ENCODE peak calls at places on chromosomes 2 and 18, in ten cellular contexts. D is psoas muscle; P is CD8-positive, alpha-beta T cell; A is pancreas; S is lung; V is MCF 10A; M is endothelial cell; Z is epithelial cell of esophagus; E is GM10248; L is WTC11. O is an unnamed sample.

GRCh38 chr2:241803387-241804325 is 5.3 kb upstream of the NEU4 start:
- DNase-seq in D (peak), P (peak), A (peak), S (no peak), V (peak), M (peak), Z (peak), E (peak), L (no peak), O (peak)

GRCh38 chr2:186544255-186544675 is 45.6 kb upstream of the ITGAV start:
- DNase-seq in D (no peak), P (no peak), A (no peak), S (no peak), V (peak), M (no peak), Z (peak), E (no peak), L (no peak), O (no peak)

GRCh38 chr2:152548111-152548875 is 169.0 kb downstream of the PRPF40A start:
- DNase-seq in D (no peak), P (no peak), A (no peak), S (no peak), V (no peak), M (no peak), Z (no peak), E (no peak), L (no peak), O (no peak)

GRCh38 chr2:185507703-185508102 is 230.9 kb upstream of the FSIP2 start:
- DNase-seq in D (no peak), P (no peak), A (no peak), S (no peak), V (no peak), M (no peak), Z (peak), E (no peak), L (no peak), O (no peak)

GRCh38 chr2:167212054-167212648 is 323.9 kb downstream of the XIRP2 start:
- DNase-seq in D (no peak), P (no peak), A (no peak), S (no peak), V (peak), M (peak), Z (peak), E (peak), L (peak), O (peak)

GRCh38 chr2:112204411-112204810 is 50.4 kb downstream of the ZC3H8 start:
- DNase-seq in D (no peak), P (no peak), A (no peak), S (no peak), V (peak), M (no peak), Z (peak), E (no peak), L (no peak), O (no peak)

GRCh38 chr2:108971661-108972566 is 17.1 kb downstream of the EDAR start:
- DNase-seq in D (no peak), P (no peak), A (no peak), S (no peak), V (peak), M (no peak), Z (peak), E (no peak), L (no peak), O (no peak)

GRCh38 chr18:35050004-35050623 is 8.9 kb downstream of the MAPRE2 start:
- DNase-seq in D (no peak), P (no peak), A (no peak), S (no peak), V (no peak), M (no peak), Z (no peak), E (peak), L (no peak), O (peak)

GRCh38 chr2:106805716-106806115 is 80.3 kb downstream of the ST6GAL2 start:
- DNase-seq in D (no peak), P (no peak), A (no peak), S (no peak), V (no peak), M (no peak), Z (no peak), E (no peak), L (no peak), O (no peak)

GRCh38 chr2:148253716-148254115 is 232.8 kb downstream of the MBD5 start:
- DNase-seq in D (no peak), P (no peak), A (no peak), S (no peak), V (peak), M (no peak), Z (peak), E (no peak), L (no peak), O (no peak)

GRCh38 chr18:54235871-54236270 is 11.4 kb upstream of the MBD2 start:
- DNase-seq in D (no peak), P (no peak), A (no peak), S (no peak), V (no peak), M (no peak), Z (no peak), E (no peak), L (no peak), O (no peak)

GRCh38 chr2:56184500-56184996 is 758 bp downstream of the CCDC85A start:
- DNase-seq in D (peak), P (no peak), A (peak), S (peak), V (peak), M (peak), Z (peak), E (no peak), L (peak), O (no peak)

GRCh38 chr2:68695971-68696370 is 38.6 kb upstream of the ARHGAP25 start:
- DNase-seq in D (no peak), P (no peak), A (no peak), S (no peak), V (no peak), M (no peak), Z (no peak), E (no peak), L (no peak), O (no peak)

GRCh38 chr2:150391779-150392178 is 95.7 kb downstream of the RND3 start:
- DNase-seq in D (no peak), P (no peak), A (no peak), S (no peak), V (no peak), M (no peak), Z (no peak), E (no peak), L (no peak), O (no peak)

GRCh38 chr2:25445464-25445863 is 103.7 kb upstream of the DNMT3A start:
- DNase-seq in D (no peak), P (no peak), A (no peak), S (no peak), V (no peak), M (no peak), Z (no peak), E (no peak), L (no peak), O (no peak)

GRCh38 chr18:32349728-32350395 is 120.8 kb downstream of the GAREM1 start:
- DNase-seq in D (no peak), P (no peak), A (no peak), S (peak), V (peak), M (no peak), Z (peak), E (no peak), L (no peak), O (no peak)

DNA sequence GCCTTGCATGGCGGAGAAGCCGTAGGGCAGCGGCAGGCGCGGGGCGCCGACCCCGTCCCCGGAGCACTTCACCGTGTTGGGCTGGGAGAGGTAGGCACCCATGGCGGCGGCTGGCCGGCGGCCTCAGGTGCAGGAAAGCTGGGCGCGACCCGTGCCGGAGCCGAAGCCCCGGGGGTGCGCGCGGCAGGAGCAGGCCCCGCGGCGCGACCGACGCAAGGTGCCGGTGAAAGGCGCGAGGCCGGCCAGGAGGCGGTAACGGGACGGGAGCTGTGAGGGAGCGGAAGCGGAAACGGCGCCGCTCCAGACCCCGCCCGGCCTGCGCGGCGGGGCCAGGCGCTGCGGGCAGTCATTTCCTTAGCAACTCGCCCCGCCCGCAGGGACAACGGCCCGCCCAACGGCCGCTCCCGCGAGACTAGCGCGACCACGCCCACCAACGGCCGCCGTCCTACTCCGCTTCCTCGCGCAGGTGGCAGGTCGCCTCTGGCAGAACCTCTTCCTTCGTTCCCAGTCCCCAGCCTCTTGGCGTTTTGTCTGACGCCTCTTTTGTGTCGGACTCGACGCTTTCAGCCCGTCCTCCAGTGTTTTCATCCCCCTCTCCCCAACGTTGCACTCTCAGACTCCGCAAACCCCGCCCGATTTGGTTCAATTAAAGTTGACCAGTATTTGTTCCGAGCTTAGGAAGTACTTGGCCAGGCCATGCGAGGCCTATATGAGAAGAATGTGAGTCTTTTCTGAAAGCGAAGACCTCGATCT is at the start of gene PPM1G:
- DNase-seq in D (peak), P (peak), A (peak), S (peak), V (peak), M (peak), Z (peak), E (peak), L (peak), O (peak)
- TF ChIP-seq CTCF in D (no peak), P (no peak), A (no peak), S (no peak), V (no peak), M (no peak), Z (no peak), E (no peak), L (no peak), O (no peak)

GRCh38 chr2:27799646-27800010 is 28.1 kb downstream of the MRPL33 start:
- DNase-seq in D (no peak), P (no peak), A (no peak), S (no peak), V (peak), M (no peak), Z (peak), E (no peak), L (no peak), O (no peak)
- TF ChIP-seq CTCF in D (no peak), P (no peak), A (no peak), S (no peak), V (no peak), M (no peak), Z (no peak), E (no peak), L (no peak), O (no peak)

DNA sequence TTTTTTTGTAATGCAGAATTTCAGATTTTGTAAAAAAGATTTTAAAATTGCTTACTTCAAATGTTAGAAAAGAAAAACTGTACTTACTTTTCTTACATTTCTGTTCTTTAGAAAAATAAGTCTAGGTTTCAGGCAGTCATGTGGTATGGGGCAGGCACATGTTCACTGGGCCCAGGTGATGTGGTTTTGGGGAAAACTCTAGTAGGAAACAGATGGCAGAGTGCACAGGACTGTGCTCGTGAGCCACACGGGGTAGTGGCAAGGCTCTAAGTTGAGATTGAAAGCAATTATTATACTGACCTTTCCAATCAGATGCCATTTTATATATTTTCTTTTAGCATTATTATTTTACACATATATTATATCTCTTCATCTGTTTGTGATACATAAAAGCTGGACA is 1036.9 kb upstream of the TMEFF2 start:
- DNase-seq in D (no peak), P (no peak), A (no peak), S (no peak), V (no peak), M (no peak), Z (no peak), E (no peak), L (no peak), O (no peak)
- TF ChIP-seq CTCF in D (no peak), P (no peak), A (no peak), S (no peak), V (no peak), M (no peak), Z (no peak), E (no peak), L (no peak), O (no peak)

GRCh38 chr2:192749606-192750200 is 555.0 kb upstream of the TMEFF2 start:
- DNase-seq in D (no peak), P (no peak), A (no peak), S (no peak), V (peak), M (no peak), Z (peak), E (no peak), L (no peak), O (no peak)
- TF ChIP-seq CTCF in D (no peak), P (no peak), A (no peak), S (no peak), V (peak), M (no peak), Z (peak), E (no peak), L (no peak), O (no peak)

O was measured in GM13977.